ENCODE peak calls at places on chromosomes 13 and 19, in eight cellular contexts. J is small intestine; N is pancreas; Y is Karpas-422; X is fibroblast of lung; G is heart left ventricle; K is prostate gland; R is CD8-positive, alpha-beta memory T cell. O is an unnamed sample. For H3K36me3, the result is how much of the 10 kb centered on the place peaks cover.

GRCh38 chr19:37981785-37982475 is 74.9 kb downstream of the SIPA1L3 start:
- DNase-seq in J (peak), N (no peak), Y (no peak), X (peak), G (no peak), K (peak), R (no peak), O (no peak)

GRCh38 chr13:20473139-20473538 is 52.5 kb downstream of the CRYL1 start:
- DNase-seq in J (no peak), N (no peak), Y (no peak), X (no peak), G (no peak), K (no peak), R (no peak), O (no peak)

GRCh38 chr13:66200555-66200954 is 1029.6 kb downstream of the PCDH9 start:
- DNase-seq in J (no peak), N (no peak), Y (no peak), X (no peak), G (no peak), K (no peak), R (no peak), O (no peak)

GRCh38 chr19:4059931-4060620 is 6.6 kb downstream of the ZBTB7A start:
- DNase-seq in J (peak), N (peak), Y (peak), X (no peak), G (peak), K (no peak), R (peak), O (no peak)

GRCh38 chr19:32666084-32666483 is 8.9 kb downstream of the ANKRD27 start:
- DNase-seq in J (no peak), N (no peak), Y (no peak), X (no peak), G (no peak), K (no peak), R (no peak), O (no peak)

GRCh38 chr13:57970404-57970803 is 338.9 kb downstream of the PCDH17 start:
- DNase-seq in J (no peak), N (no peak), Y (no peak), X (no peak), G (no peak), K (no peak), R (no peak), O (no peak)

GRCh38 chr19:30666301-30666803 is 294.2 kb downstream of the ZNF536 start:
- DNase-seq in J (peak), N (peak), Y (peak), X (peak), G (no peak), K (no peak), R (peak), O (peak)

GRCh38 chr13:109998808-109999528 is 212.6 kb upstream of the IRS2 start:
- DNase-seq in J (no peak), N (no peak), Y (no peak), X (peak), G (no peak), K (no peak), R (no peak), O (peak)

GRCh38 chr19:36064829-36065228 is 10.1 kb downstream of the WDR62 start:
- DNase-seq in J (no peak), N (no peak), Y (no peak), X (no peak), G (no peak), K (no peak), R (no peak), O (no peak)
- H3K36me3 ChIP-seq in J (under half), N (under half), Y (under half), X (under half), G (under half), K (under half), R (under half), O (half or more)

GRCh38 chr19:45091031-45091918 is 1.7 kb upstream of the PPP1R37 start:
- DNase-seq in J (peak), N (peak), Y (peak), X (peak), G (peak), K (peak), R (peak), O (peak)
- H3K36me3 ChIP-seq in J (under half), N (under half), Y (under half), X (under half), G (under half), K (under half), R (under half), O (under half)

DNA sequence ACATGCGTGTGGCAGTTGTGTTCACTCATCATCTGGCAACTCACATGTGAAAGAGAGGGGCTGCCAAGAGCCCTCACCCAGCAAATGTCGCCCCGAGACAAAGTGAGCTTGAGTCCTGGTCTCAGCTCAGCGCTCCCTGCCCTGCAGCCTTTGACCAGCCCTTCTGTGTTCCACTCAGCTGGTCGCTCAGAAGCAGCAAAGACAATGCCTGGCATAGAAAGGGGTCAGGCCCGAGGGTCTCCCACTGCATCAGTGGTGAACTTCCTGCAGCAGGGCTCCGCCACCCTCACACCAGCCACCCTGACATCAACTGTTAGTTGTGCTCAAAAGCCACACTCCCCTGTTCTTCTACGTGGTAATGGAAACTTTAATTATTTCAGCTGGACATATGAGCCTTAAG is 68.0 kb downstream of the SLC7A1 start:
- DNase-seq in J (no peak), N (no peak), Y (no peak), X (no peak), G (no peak), K (no peak), R (no peak), O (no peak)
- H3K36me3 ChIP-seq in J (under half), N (under half), Y (under half), X (under half), G (under half), K (under half), R (under half), O (half or more)

GRCh38 chr19:2277138-2277537 is 4.8 kb downstream of the PEAK3 start:
- DNase-seq in J (no peak), N (no peak), Y (no peak), X (no peak), G (no peak), K (no peak), R (no peak), O (no peak)

GRCh38 chr19:2274185-2274711 is 7.7 kb downstream of the PEAK3 start:
- DNase-seq in J (no peak), N (no peak), Y (peak), X (no peak), G (no peak), K (no peak), R (no peak), O (no peak)

GRCh38 chr19:2274937-2275535 is 6.9 kb downstream of the PEAK3 start:
- DNase-seq in J (peak), N (peak), Y (peak), X (peak), G (peak), K (no peak), R (no peak), O (peak)

GRCh38 chr19:2276429-2276989 is 5.5 kb downstream of the PEAK3 start:
- DNase-seq in J (no peak), N (no peak), Y (no peak), X (no peak), G (no peak), K (no peak), R (no peak), O (no peak)

GRCh38 chr19:2275588-2276428 is 6.2 kb downstream of the PEAK3 start:
- DNase-seq in J (peak), N (no peak), Y (no peak), X (no peak), G (no peak), K (no peak), R (no peak), O (no peak)
- H3K36me3 ChIP-seq in J (under half), N (under half), Y (under half), X (under half), G (under half), K (under half), R (under half), O (under half)

GRCh38 chr19:48154003-48154402 is 16.1 kb downstream of the LIG1 start:
- DNase-seq in J (no peak), N (no peak), Y (no peak), X (no peak), G (no peak), K (no peak), R (no peak), O (peak)
- H3K36me3 ChIP-seq in J (under half), N (under half), Y (under half), X (under half), G (under half), K (under half), R (under half), O (under half)

GRCh38 chr19:44975444-44975843 is 20.3 kb downstream of the CLPTM1 start:
- DNase-seq in J (no peak), N (no peak), Y (no peak), X (no peak), G (no peak), K (no peak), R (no peak), O (no peak)
- H3K36me3 ChIP-seq in J (under half), N (half or more), Y (under half), X (under half), G (under half), K (under half), R (half or more), O (half or more)

DNA sequence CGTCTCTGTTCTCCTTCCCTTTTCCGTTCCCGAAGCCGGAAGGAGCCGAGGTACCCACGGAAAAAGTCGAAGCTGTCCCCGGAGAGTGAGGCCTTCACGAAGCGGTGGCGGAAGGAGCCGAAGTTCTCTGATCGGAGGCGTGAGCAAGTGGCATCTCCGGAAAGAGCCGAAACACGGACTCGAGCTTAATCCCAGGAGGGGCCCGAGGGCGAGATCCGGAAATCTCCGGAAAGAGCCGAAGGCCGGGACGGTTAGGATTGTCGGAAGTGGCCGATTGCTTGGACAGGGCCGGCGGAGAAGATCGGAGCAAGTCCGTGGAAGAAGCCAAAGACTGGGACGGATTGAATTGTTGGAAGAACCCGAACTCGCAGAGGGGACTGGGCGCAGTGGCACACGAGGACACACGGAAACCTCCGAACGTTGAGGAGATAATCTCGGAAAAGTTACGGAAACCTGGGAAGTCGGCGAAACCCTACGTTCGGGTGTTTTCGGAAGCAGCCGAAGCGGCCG is 457 bp upstream of the U2AF2 start:
- DNase-seq in J (peak), N (peak), Y (peak), X (peak), G (peak), K (peak), R (peak), O (peak)
- H3K36me3 ChIP-seq in J (under half), N (under half), Y (under half), X (under half), G (under half), K (under half), R (under half), O (under half)

GRCh38 chr19:1049106-1049505 is 9.2 kb downstream of the ABCA7 start:
- DNase-seq in J (no peak), N (no peak), Y (no peak), X (no peak), G (no peak), K (no peak), R (no peak), O (no peak)

GRCh38 chr19:1051791-1052190 is 11.9 kb downstream of the ABCA7 start:
- DNase-seq in J (no peak), N (no peak), Y (no peak), X (no peak), G (no peak), K (no peak), R (no peak), O (no peak)

GRCh38 chr19:1050989-1051788 is 11.3 kb downstream of the ABCA7 start:
- DNase-seq in J (no peak), N (no peak), Y (no peak), X (no peak), G (no peak), K (no peak), R (no peak), O (no peak)

GRCh38 chr19:1047696-1048147 is 7.8 kb downstream of the ABCA7 start:
- DNase-seq in J (peak), N (peak), Y (no peak), X (no peak), G (no peak), K (no peak), R (no peak), O (no peak)

DNA sequence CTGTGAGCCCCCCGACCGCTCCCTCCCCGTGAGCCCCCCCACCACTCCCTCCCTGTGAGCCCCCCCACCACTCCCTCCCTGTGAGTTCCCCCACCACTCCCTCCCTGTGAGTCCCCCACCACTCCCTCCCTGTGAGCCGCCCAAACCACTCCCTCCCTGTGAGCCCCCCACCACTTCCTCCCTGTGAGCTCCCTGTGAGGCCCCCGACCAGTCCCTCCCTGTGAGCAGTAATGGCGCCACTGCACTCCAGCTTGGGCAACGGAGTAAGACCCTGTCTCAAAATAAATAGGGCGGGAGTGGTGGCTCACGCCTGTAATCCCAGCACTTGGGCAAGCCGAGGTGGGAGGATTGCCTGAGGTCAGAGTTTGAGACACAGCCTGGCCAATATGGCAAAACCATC is 9.9 kb downstream of the ABCA7 start:
- DNase-seq in J (no peak), N (no peak), Y (no peak), X (no peak), G (no peak), K (no peak), R (no peak), O (no peak)
- H3K36me3 ChIP-seq in J (under half), N (under half), Y (under half), X (under half), G (under half), K (under half), R (under half), O (under half)

GRCh38 chr19:19280561-19280960 is 7.5 kb upstream of the TM6SF2 start:
- DNase-seq in J (no peak), N (no peak), Y (no peak), X (peak), G (no peak), K (no peak), R (no peak), O (no peak)
- H3K36me3 ChIP-seq in J (under half), N (under half), Y (under half), X (under half), G (under half), K (under half), R (under half), O (under half)

GRCh38 chr19:870963-871401 is 11.5 kb downstream of the CFD start:
- DNase-seq in J (no peak), N (peak), Y (no peak), X (peak), G (peak), K (no peak), R (no peak), O (peak)

GRCh38 chr19:868458-869244 is 9.2 kb downstream of the CFD start:
- DNase-seq in J (no peak), N (no peak), Y (no peak), X (no peak), G (no peak), K (no peak), R (no peak), O (no peak)

GRCh38 chr19:870314-870713 is 10.8 kb downstream of the CFD start:
- DNase-seq in J (no peak), N (no peak), Y (no peak), X (no peak), G (no peak), K (no peak), R (no peak), O (no peak)

GRCh38 chr19:867855-868457 is 8.5 kb downstream of the CFD start:
- DNase-seq in J (no peak), N (no peak), Y (no peak), X (no peak), G (no peak), K (no peak), R (no peak), O (no peak)

DNA sequence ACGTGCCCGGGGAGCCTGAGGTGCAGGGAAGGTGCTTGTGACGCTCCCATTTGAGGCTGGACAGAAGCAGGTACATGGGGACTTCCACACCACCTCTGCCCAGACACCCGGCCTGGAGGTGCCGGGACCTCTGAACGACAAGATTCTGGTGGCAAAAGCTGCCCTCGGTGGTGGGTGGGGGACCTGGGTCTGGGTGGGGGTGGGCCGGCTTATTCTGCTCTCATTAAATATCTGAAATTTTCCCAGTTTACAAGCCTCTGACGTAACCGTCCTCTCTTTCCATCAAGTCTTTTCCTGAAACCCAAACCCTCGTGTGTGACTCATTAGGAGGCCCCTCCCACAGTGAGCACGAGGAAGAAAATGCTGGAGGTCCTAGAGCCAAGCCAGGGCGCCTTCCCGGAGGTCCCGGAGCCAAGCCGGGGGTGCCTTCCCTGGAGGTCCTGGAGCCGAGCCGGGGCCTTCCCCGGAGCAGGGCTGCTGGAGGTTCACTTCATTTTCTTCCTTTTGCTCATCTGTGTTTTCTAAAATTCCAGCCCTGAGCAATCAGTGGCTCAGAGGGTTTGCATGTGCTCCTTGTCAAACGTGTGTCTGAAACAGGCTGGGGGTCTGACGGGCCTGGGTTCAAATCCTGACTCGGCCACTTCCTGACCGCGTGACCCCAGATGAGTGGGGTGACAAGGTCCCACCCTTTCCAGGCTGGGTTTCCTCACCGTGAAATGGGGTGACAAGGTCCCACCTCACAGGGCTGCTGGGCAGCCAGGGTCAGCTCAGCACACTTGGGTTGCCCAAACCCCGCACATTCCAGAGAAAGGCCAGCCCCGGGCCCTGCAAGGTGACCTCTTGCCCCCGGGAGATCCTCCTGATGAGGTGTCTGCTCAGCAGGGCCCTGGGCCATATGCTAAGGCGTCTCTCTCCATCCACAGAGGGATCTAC is 10.0 kb downstream of the CFD start:
- DNase-seq in J (no peak), N (no peak), Y (no peak), X (peak), G (peak), K (no peak), R (no peak), O (peak)
- H3K36me3 ChIP-seq in J (under half), N (under half), Y (under half), X (under half), G (under half), K (under half), R (under half), O (under half)